ENCODE peak calls at places on chromosomes 1 and 21, in eight cellular contexts. X, Q, R, K, S, O, V and G are unnamed samples.

GRCh38 chr1:183306317-183307042 is 111.7 kb downstream of the NMNAT2 start:
- DNase-seq in X (peak), Q (peak), R (no peak), K (no peak), S (no peak), O (no peak), V (peak), G (no peak)

GRCh38 chr1:51289676-51290488 is 40.5 kb downstream of the TTC39A start:
- DNase-seq in X (no peak), Q (no peak), R (no peak), K (no peak), S (no peak), O (no peak), V (no peak), G (no peak)

GRCh38 chr1:107529511-107530149 is 388.8 kb downstream of the NTNG1 start:
- DNase-seq in X (peak), Q (peak), R (peak), K (no peak), S (no peak), O (peak), V (no peak), G (no peak)

GRCh38 chr1:21295059-21295401 is 4.8 kb upstream of the ECE1 start:
- DNase-seq in X (no peak), Q (no peak), R (no peak), K (no peak), S (no peak), O (peak), V (no peak), G (no peak)

GRCh38 chr1:177124578-177125278 is 39.8 kb downstream of the ASTN1 start:
- DNase-seq in X (no peak), Q (no peak), R (no peak), K (no peak), S (no peak), O (no peak), V (no peak), G (no peak)

GRCh38 chr21:22609802-22610201 is 1611.6 kb downstream of the NCAM2 start:
- DNase-seq in X (no peak), Q (peak), R (no peak), K (no peak), S (no peak), O (no peak), V (no peak), G (no peak)

GRCh38 chr1:43853161-43853921 is 80.3 kb upstream of the ARTN start:
- DNase-seq in X (no peak), Q (no peak), R (peak), K (no peak), S (no peak), O (peak), V (peak), G (no peak)

GRCh38 chr1:10074059-10074854 is 41.5 kb downstream of the UBE4B start:
- DNase-seq in X (no peak), Q (no peak), R (peak), K (no peak), S (no peak), O (peak), V (no peak), G (no peak)

GRCh38 chr1:232620356-232620841 is 9.5 kb downstream of the SIPA1L2 start:
- DNase-seq in X (peak), Q (peak), R (peak), K (no peak), S (no peak), O (peak), V (peak), G (no peak)

GRCh38 chr1:219518906-219519248 is 94.0 kb downstream of the ZC3H11B start:
- DNase-seq in X (no peak), Q (no peak), R (no peak), K (no peak), S (no peak), O (no peak), V (no peak), G (no peak)

GRCh38 chr1:219517031-219517430 is 95.9 kb downstream of the ZC3H11B start:
- DNase-seq in X (no peak), Q (peak), R (no peak), K (no peak), S (no peak), O (no peak), V (no peak), G (no peak)

GRCh38 chr1:219514728-219515127 is 98.2 kb downstream of the ZC3H11B start:
- DNase-seq in X (no peak), Q (no peak), R (no peak), K (no peak), S (no peak), O (no peak), V (no peak), G (no peak)

GRCh38 chr1:219521325-219521724 is 91.6 kb downstream of the ZC3H11B start:
- DNase-seq in X (no peak), Q (no peak), R (no peak), K (no peak), S (no peak), O (no peak), V (no peak), G (no peak)

GRCh38 chr1:219518168-219518905 is 94.6 kb downstream of the ZC3H11B start:
- DNase-seq in X (peak), Q (no peak), R (peak), K (no peak), S (no peak), O (peak), V (no peak), G (no peak)
- TF ChIP-seq CTCF in X (no peak), Q (no peak), R (no peak), K (no peak), S (no peak), O (no peak), V (no peak), G (no peak)

GRCh38 chr21:45590726-45591618 is 48.7 kb upstream of the SLC19A1 start:
- DNase-seq in X (no peak), Q (peak), R (no peak), K (no peak), S (peak), O (peak), V (no peak), G (peak)
- TF ChIP-seq CTCF in X (no peak), Q (no peak), R (no peak), K (no peak), S (no peak), O (no peak), V (no peak), G (no peak)

GRCh38 chr1:175218786-175219447 is 26.3 kb upstream of the KIAA0040 start:
- DNase-seq in X (no peak), Q (no peak), R (no peak), K (no peak), S (no peak), O (no peak), V (no peak), G (no peak)

GRCh38 chr1:175220853-175221547 is 28.4 kb upstream of the KIAA0040 start:
- DNase-seq in X (no peak), Q (peak), R (no peak), K (no peak), S (no peak), O (no peak), V (no peak), G (no peak)

GRCh38 chr1:175219774-175220173 is 27.2 kb upstream of the KIAA0040 start:
- DNase-seq in X (no peak), Q (no peak), R (no peak), K (no peak), S (no peak), O (no peak), V (no peak), G (no peak)

GRCh38 chr1:175222296-175222938 is 29.8 kb upstream of the KIAA0040 start:
- DNase-seq in X (no peak), Q (no peak), R (no peak), K (no peak), S (no peak), O (no peak), V (no peak), G (no peak)

DNA sequence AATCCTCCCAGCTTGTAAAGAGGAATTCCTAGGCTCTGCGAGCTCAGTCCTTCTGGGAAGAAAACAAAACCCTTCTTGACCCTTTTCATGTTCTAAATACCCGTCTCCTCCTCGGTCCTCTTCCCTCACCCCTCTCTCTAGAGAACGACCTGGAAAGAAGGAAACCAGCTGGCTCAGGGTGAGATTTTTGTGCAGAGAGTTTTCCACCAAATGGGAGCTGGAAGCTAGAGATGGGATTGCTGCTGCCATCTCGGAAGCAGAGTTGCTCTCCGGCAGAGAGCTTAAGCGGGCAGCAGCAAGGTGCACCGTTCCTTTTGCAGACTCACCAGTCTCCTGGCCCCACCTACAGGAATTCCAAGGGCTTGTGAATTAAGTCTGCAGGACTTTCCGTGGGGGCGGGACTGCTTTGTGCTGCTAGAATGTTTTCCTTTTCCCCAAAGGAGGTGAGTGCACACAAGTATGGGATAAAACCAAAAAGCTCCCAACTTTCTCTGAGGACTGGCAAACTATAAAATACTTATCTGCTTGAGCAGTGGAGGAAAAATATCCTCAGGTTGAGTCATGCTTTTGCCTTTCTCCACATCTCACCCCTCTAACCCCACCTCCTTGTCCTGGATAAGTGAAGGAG is 29.1 kb upstream of the KIAA0040 start:
- DNase-seq in X (peak), Q (peak), R (no peak), K (no peak), S (no peak), O (no peak), V (peak), G (no peak)
- TF ChIP-seq CTCF in X (no peak), Q (no peak), R (no peak), K (peak), S (no peak), O (no peak), V (peak), G (no peak)

GRCh38 chr1:9008236-9008635 is 18.0 kb downstream of the SLC2A7 start:
- DNase-seq in X (no peak), Q (no peak), R (no peak), K (no peak), S (no peak), O (no peak), V (no peak), G (no peak)

GRCh38 chr1:9013824-9014223 is 12.4 kb downstream of the SLC2A7 start:
- DNase-seq in X (no peak), Q (no peak), R (no peak), K (no peak), S (no peak), O (no peak), V (no peak), G (no peak)

GRCh38 chr1:9010781-9011323 is 15.4 kb downstream of the SLC2A7 start:
- DNase-seq in X (no peak), Q (no peak), R (no peak), K (no peak), S (no peak), O (no peak), V (peak), G (no peak)

GRCh38 chr1:9006956-9007615 is 19.1 kb downstream of the SLC2A7 start:
- DNase-seq in X (no peak), Q (no peak), R (no peak), K (no peak), S (no peak), O (no peak), V (no peak), G (no peak)

DNA sequence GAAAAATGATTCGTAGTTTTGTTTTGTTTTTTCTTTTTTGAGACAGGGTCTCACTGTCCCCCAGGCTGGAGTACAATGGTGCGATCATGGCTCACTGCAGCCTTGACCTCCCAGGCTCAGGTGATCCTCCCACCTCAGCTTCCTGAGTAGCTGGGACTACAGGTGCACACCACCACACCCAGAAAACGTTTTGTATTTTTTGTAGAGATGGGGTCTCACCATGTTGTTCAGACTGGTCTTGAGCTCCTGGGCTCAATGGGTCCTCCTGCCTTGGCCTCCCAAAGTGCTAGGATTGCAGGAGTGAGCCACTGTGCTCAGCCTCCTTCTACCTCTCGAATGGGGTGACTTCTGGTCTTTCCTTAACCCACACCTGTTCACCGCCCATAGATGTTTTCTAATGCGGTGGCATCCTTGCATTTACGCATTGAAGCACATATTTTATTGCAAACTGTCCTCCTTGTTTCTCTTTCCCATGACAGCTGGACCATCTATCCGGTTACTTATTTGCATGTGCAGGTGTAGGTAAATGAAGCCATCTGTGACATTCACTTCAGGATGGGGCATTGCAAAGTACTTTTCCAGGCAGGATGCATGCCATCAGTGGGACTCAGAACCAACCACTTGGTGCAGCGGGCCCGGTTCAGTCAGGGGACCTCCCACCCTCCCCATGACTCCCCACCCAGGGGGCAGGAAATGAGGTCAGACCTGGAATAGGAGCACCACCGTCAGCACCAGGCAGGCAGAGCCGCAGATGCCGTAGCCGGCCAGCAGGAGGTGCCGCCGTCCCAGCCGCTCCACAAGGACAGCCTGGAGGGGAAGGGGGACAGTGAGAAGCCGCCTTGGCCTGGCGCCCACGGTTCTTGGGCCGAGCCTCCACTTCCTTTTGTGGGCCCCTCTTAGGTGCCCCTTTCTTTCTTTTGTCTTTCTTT is 16.5 kb downstream of the SLC2A7 start:
- DNase-seq in X (peak), Q (peak), R (no peak), K (no peak), S (no peak), O (peak), V (no peak), G (no peak)
- TF ChIP-seq CTCF in X (peak), Q (peak), R (peak), K (peak), S (no peak), O (peak), V (peak), G (no peak)

DNA sequence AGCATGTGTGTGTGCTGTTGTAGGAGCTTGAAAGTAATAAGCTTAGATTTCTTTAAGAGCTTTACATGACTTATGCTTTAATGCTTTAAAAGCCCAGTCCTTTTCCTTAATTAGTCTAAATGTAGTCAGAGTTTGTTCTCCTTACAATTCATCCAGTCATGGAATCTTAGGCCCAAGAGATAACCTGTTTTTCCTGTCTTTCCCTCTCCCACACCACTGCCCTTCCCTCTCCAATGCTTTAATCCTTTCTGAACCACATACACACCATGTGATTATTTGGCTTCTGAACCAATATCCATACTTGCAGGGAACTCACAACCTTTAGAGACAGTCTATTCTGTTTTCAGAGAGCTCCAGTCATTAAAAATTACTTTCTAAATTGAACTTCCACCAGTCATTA is 37.6 kb downstream of the ALG6 start:
- DNase-seq in X (no peak), Q (no peak), R (no peak), K (no peak), S (no peak), O (no peak), V (no peak), G (no peak)
- TF ChIP-seq CTCF in X (no peak), Q (no peak), R (no peak), K (no peak), S (no peak), O (no peak), V (no peak), G (no peak)

GRCh38 chr1:114670083-114671010 is 498 bp upstream of the DENND2C start:
- DNase-seq in X (peak), Q (peak), R (peak), K (peak), S (peak), O (peak), V (peak), G (peak)

GRCh38 chr1:114668373-114668772 is 1.5 kb downstream of the DENND2C start:
- DNase-seq in X (no peak), Q (no peak), R (no peak), K (no peak), S (no peak), O (no peak), V (no peak), G (no peak)

GRCh38 chr1:114668784-114669561 is 876 bp downstream of the DENND2C start:
- DNase-seq in X (no peak), Q (peak), R (no peak), K (no peak), S (no peak), O (peak), V (no peak), G (peak)

GRCh38 chr1:114671011-114671938 is 1.4 kb upstream of the DENND2C start:
- DNase-seq in X (no peak), Q (no peak), R (no peak), K (no peak), S (no peak), O (peak), V (no peak), G (no peak)

GRCh38 chr1:114669562-114670082 is at the start of gene DENND2C:
- DNase-seq in X (peak), Q (peak), R (no peak), K (peak), S (no peak), O (no peak), V (no peak), G (no peak)
- TF ChIP-seq CTCF in X (no peak), Q (no peak), R (no peak), K (no peak), S (no peak), O (no peak), V (peak), G (no peak)

GRCh38 chr1:45584351-45585109 is 689 bp downstream of the NASP start:
- DNase-seq in X (peak), Q (peak), R (peak), K (peak), S (peak), O (peak), V (peak), G (peak)
- TF ChIP-seq CTCF in X (peak), Q (no peak), R (peak), K (peak), S (no peak), O (no peak), V (no peak), G (peak)

GRCh38 chr1:11245904-11246726 is 16.2 kb downstream of the MTOR start:
- DNase-seq in X (no peak), Q (no peak), R (no peak), K (no peak), S (no peak), O (no peak), V (no peak), G (no peak)

GRCh38 chr1:11253226-11253625 is 9.1 kb downstream of the MTOR start:
- DNase-seq in X (no peak), Q (no peak), R (no peak), K (no peak), S (no peak), O (no peak), V (no peak), G (no peak)

GRCh38 chr1:11245248-11245647 is 17.1 kb downstream of the MTOR start:
- DNase-seq in X (no peak), Q (no peak), R (no peak), K (no peak), S (no peak), O (no peak), V (no peak), G (no peak)

DNA sequence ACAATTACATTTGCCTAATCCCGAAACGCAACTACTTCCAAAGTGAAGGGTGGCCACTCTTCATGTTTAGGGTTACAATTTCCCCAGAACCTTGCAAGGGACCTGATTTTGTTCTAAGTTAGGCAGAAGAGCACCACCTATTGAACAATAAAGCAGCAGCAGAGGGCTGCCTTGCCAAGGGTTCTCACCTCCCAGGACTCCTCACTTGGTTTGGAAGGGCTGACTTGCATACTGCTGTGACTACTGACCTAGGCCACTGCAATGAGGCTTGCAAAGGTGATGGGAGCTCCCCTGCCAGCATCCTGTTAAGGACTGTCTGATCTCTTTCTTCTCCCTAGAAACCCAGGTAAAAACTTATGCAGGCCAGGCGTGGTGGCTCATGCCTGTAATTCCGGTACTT is 14.2 kb downstream of the MTOR start:
- DNase-seq in X (peak), Q (no peak), R (no peak), K (no peak), S (no peak), O (no peak), V (no peak), G (no peak)
- TF ChIP-seq CTCF in X (no peak), Q (peak), R (no peak), K (no peak), S (no peak), O (no peak), V (no peak), G (no peak)